ENCODE peak calls at places on chromosomes 4 and X, in eight cellular contexts. A, H, O, S, X, Z, K and C are unnamed samples.

GRCh38 chr4:10897076-10897475 is 212.5 kb upstream of the CLNK start:
- DNase-seq in O (no peak), S (no peak), A (no peak), H (no peak), K (no peak), X (no peak), Z (no peak), C (no peak)

GRCh38 chr4:107854326-107855030 is 29.7 kb downstream of the SGMS2 start:
- DNase-seq in S (peak; percentile 65), Z (no peak), O (no peak), H (peak; percentile 12), K (peak; percentile 69), X (no peak), A (no peak), C (peak; percentile 57)

GRCh38 chrX:116284383-116284782 is 113.8 kb downstream of the AGTR2 start:
- DNase-seq in X (no peak), Z (no peak), S (no peak), O (no peak), H (no peak), K (no peak), A (no peak), C (no peak)

GRCh38 chr4:113179996-113180395 is 130.5 kb downstream of the ANK2 start:
- DNase-seq in K (no peak), A (no peak), O (no peak), Z (no peak), X (no peak), H (no peak), S (no peak), C (peak; percentile 26)

GRCh38 chr4:48375651-48376291 is 34.4 kb downstream of the SLAIN2 start:
- DNase-seq in Z (no peak), S (peak; percentile 42), X (no peak), K (peak; percentile 76), H (peak; percentile 25), A (no peak), O (no peak), C (peak; percentile 57)

GRCh38 chrX:43615677-43616076 is 40.4 kb upstream of the MAOA start:
- DNase-seq in K (no peak), Z (no peak), H (no peak), X (no peak), O (no peak), A (peak; percentile 22), S (no peak), C (no peak)

GRCh38 chrX:13598877-13599276 is 29.5 kb downstream of the EGFL6 start:
- DNase-seq in A (no peak), Z (no peak), K (no peak), S (peak; percentile 10), H (no peak), O (no peak), X (no peak), C (no peak)

GRCh38 chr4:176001171-176002006 is 64.3 kb upstream of the WDR17 start:
- DNase-seq in Z (no peak), X (no peak), O (no peak), S (peak; percentile 7), K (peak; percentile 25), A (peak; percentile 68), H (peak; percentile 6), C (peak; percentile 5)

GRCh38 chrX:16870861-16871584 is 861 bp upstream of the RBBP7 start:
- DNase-seq in Z (no peak), H (no peak), X (no peak), A (peak; percentile 32), S (peak; percentile 45), O (peak; percentile 79), K (peak; percentile 19), C (peak; percentile 19)

GRCh38 chrX:129779747-129780146 is at the start of gene SASH3:
- DNase-seq in A (no peak), X (no peak), S (peak; percentile 7), Z (peak; percentile 50), K (no peak), O (no peak), H (no peak), C (no peak)

GRCh38 chr4:173360587-173361221 is 10.1 kb upstream of the SAP30 start:
- DNase-seq in A (peak; percentile 13), K (peak; percentile 40), S (no peak), X (no peak), O (no peak), Z (no peak), H (peak; percentile 28), C (peak; percentile 24)

GRCh38 chr4:145001635-145002034 is 96.4 kb downstream of the ANAPC10 start:
- DNase-seq in H (no peak), O (no peak), K (no peak), X (no peak), S (no peak), A (no peak), Z (no peak), C (no peak)

GRCh38 chr4:19689511-19689910 is 562.2 kb upstream of the SLIT2 start:
- DNase-seq in Z (no peak), K (peak; percentile 75), S (peak; percentile 92), X (no peak), A (no peak), O (no peak), H (peak; percentile 96), C (peak; percentile 93)

GRCh38 chr4:38511702-38512101 is 152.3 kb upstream of the KLF3 start:
- DNase-seq in S (no peak), O (no peak), X (no peak), K (no peak), Z (no peak), H (no peak), A (no peak), C (no peak)

GRCh38 chrX:74535211-74535621 is 79.2 kb downstream of the RLIM start:
- DNase-seq in A (peak; percentile 61), O (no peak), S (peak; percentile 31), X (no peak), H (peak; percentile 60), Z (no peak), K (peak; percentile 76), C (peak; percentile 70)

DNA sequence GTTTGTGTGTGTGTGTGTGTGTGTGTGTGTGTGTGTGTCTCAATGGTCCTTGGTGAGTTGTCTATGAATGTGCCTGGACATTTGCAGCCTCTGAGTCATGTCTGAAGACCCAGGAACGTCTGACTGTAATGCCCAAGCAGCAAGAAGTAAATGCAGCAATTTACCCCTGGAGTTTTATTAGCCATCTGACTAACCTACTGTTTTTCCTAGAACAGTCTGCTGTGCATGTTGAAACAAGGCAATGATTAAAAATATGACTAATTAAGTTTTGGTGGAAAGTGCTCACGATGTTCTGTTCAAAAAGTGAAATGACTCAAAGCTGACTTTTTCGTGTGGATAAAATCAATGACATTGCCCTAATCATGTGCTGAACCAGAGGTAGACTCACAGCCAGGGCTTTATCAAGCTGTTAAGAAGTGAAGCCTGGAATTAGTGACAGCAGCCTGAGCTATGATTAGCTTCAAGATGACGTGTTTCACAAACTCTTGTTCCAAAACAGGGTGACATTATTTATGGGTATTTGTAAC is 201.6 kb downstream of the CPE start:
- DNase-seq in Z (no peak), X (peak; percentile 60), O (no peak), H (peak; percentile 6), S (peak; percentile 46), A (peak; percentile 42), K (peak; percentile 88), C (peak; percentile 50)
- H3K4me3 ChIP-seq in Z (no peak overlapping the region), X (no peak overlapping the region), O (no peak overlapping the region), H (no peak overlapping the region), S (no peak overlapping the region), A (no peak overlapping the region), K (no peak overlapping the region), C (no peak overlapping the region)

DNA sequence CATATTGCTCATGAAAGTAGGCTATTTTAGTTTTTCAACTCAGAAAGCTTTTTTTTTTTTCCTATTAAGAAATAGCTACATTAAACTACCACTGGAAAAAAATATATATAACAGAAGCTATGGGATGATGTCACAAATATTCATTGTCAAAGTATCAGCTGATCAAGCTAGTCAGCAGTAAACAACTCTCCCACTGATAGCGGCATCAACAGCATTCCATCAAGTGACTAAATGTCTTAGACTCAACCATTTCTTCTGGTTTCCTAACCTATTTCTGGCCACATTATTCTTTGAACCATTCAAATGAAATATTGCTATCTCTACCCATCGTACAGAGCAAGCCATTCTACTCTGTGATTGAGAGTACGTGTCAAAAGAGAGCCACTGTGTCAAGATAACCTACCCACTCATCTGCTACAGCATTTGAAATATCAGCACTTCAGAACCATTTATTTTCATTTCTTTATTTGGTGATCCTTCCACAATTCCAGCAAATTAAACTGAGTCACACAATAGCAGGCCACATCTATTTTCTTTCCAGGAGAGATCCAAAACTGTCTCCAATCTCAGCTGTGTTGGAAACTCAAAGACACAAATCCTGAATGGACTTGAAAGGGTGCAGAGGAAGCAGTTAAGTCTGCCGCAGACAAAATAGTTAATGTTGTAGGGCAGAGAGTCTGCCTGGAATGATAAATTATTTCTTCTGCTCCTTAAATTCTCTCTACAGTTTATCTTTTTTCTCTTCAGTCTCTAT is 365.0 kb downstream of the PDGFC start:
- DNase-seq in S (peak; percentile 88), X (no peak), O (no peak), Z (no peak), H (no peak), K (peak; percentile 29), A (no peak), C (peak; percentile 27)
- H3K4me3 ChIP-seq in S (no peak overlapping the region), X (no peak overlapping the region), O (peak overlapping the region; percentile 17), Z (no peak overlapping the region), H (no peak overlapping the region), K (no peak overlapping the region), A (no peak overlapping the region), C (no peak overlapping the region)

GRCh38 chr4:101337688-101338087 is 9.6 kb downstream of the PPP3CA start:
- DNase-seq in Z (no peak), O (no peak), A (no peak), H (no peak), X (no peak), S (peak; percentile 30), K (peak; percentile 39), C (peak; percentile 38)
- H3K4me3 ChIP-seq in Z (no peak overlapping the region), O (no peak overlapping the region), A (no peak overlapping the region), H (no peak overlapping the region), X (no peak overlapping the region), S (no peak overlapping the region), K (no peak overlapping the region), C (no peak overlapping the region)

GRCh38 chrX:68686684-68687045 is 39.2 kb downstream of the STARD8 start:
- DNase-seq in S (peak; percentile 7), Z (no peak), H (no peak), A (no peak), X (no peak), O (no peak), K (peak; percentile 49), C (no peak)
- H3K4me3 ChIP-seq in S (no peak overlapping the region), Z (no peak overlapping the region), H (no peak overlapping the region), A (peak overlapping the region; percentile 10), X (peak overlapping the region; percentile 18), O (peak overlapping the region; percentile 64), K (peak overlapping the region; percentile 42), C (peak overlapping the region; percentile 45)

GRCh38 chrX:103311401-103311785 is 603 bp upstream of the BEX2 start:
- DNase-seq in K (no peak), A (no peak), Z (no peak), X (no peak), O (no peak), S (no peak), H (no peak), C (no peak)
- H3K4me3 ChIP-seq in K (no peak overlapping the region), A (peak overlapping the region; percentile 85), Z (no peak overlapping the region), X (no peak overlapping the region), O (no peak overlapping the region), S (no peak overlapping the region), H (no peak overlapping the region), C (no peak overlapping the region)

DNA sequence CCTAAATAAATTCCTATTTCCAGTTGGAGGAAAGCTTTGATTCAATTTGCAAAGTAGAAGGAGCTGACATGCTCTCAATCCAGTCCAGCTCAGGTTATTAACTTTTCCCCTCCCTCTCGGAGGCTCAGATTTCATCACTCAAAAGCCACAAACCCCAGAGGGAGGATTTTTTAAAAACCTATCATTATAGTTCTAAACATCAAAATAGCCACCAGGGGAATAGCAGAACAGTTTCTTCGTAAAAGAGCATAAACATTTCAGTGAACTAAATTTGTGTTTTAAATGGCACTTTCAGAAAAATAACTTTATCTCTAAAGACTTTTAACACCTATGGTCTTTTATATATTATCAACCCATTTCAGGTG is 8.8 kb downstream of the GPRIN3 start:
- DNase-seq in K (no peak), S (no peak), Z (peak; percentile 53), O (no peak), H (no peak), X (no peak), A (peak; percentile 41), C (peak; percentile 26)
- H3K4me3 ChIP-seq in K (no peak overlapping the region), S (no peak overlapping the region), Z (peak overlapping the region; percentile 49), O (peak overlapping the region; percentile 58), H (no peak overlapping the region), X (peak overlapping the region; percentile 23), A (no peak overlapping the region), C (no peak overlapping the region)